ENCODE peak calls at places on chromosomes 13 and 19, in six cellular contexts. N is GM23338, D is OCI-LY7, O is AG04450, G is A549, Z is PC-3. T is an unnamed sample.

GRCh38 chr13:18971576-18972219 is 209.9 kb downstream of the TUBA3C start:
- DNase-seq in N (no peak), O (no peak), D (no peak), G (no peak), Z (no peak), T (no peak)

GRCh38 chr19:16627194-16627927 is 643 bp downstream of the MED26 start:
- DNase-seq in N (no peak), O (no peak), D (peak; percentile 69), G (no peak), Z (no peak), T (peak; percentile 25)

GRCh38 chr13:79662882-79663281 is 181.9 kb downstream of the NDFIP2 start:
- DNase-seq in O (no peak), G (peak; percentile 12), N (peak; percentile 11), Z (peak; percentile 19), D (no peak), T (no peak)

GRCh38 chr13:96218475-96218874 is 128.6 kb downstream of the HS6ST3 start:
- DNase-seq in Z (no peak), G (no peak), D (no peak), O (no peak), N (no peak), T (no peak)

GRCh38 chr13:66673401-66673800 is 556.7 kb downstream of the PCDH9 start:
- DNase-seq in Z (no peak), D (no peak), G (peak; percentile 23), N (no peak), O (peak; percentile 32), T (no peak)

GRCh38 chr13:29546662-29547061 is 48.8 kb downstream of the SLC7A1 start:
- DNase-seq in N (no peak), G (no peak), O (no peak), D (no peak), Z (no peak), T (no peak)

GRCh38 chr13:107765724-107766436 is 449.5 kb downstream of the LIG4 start:
- DNase-seq in D (no peak), G (no peak), O (no peak), N (no peak), Z (peak; percentile 47), T (no peak)

GRCh38 chr13:95124959-95125358 is 176.3 kb downstream of the ABCC4 start:
- DNase-seq in O (no peak), N (no peak), D (no peak), Z (peak; percentile 30), G (no peak), T (no peak)

GRCh38 chr13:107866007-107866665 is 349.2 kb downstream of the LIG4 start:
- DNase-seq in N (peak; percentile 63), Z (peak; percentile 43), O (no peak), G (peak; percentile 5), D (no peak), T (no peak)

GRCh38 chr19:47093254-47093653 is 20.3 kb downstream of the ZC3H4 start:
- DNase-seq in G (no peak), O (no peak), D (no peak), Z (no peak), N (no peak), T (no peak)

GRCh38 chr19:30074096-30074495 is 132.1 kb downstream of the URI1 start:
- DNase-seq in D (no peak), Z (no peak), G (no peak), N (no peak), O (no peak), T (no peak)

GRCh38 chr13:103835052-103835451 is 768.8 kb upstream of the SLC10A2 start:
- DNase-seq in G (no peak), N (no peak), O (no peak), D (no peak), Z (no peak), T (no peak)

GRCh38 chr19:16025108-16026101 is 50.9 kb upstream of the TPM4 start:
- DNase-seq in D (peak; percentile 22), Z (peak; percentile 71), N (peak; percentile 52), G (peak; percentile 64), O (peak; percentile 16), T (peak; percentile 70)

GRCh38 chr19:10398819-10399218 is 4.5 kb downstream of the CDC37 start:
- DNase-seq in G (no peak), O (no peak), D (no peak), Z (no peak), N (no peak), T (no peak)

GRCh38 chr13:42396501-42396900 is 124.5 kb downstream of the AKAP11 start:
- DNase-seq in D (no peak), O (no peak), Z (peak; percentile 7), N (no peak), G (no peak), T (no peak)

GRCh38 chr13:109312399-109312798 is 474.0 kb downstream of the IRS2 start:
- DNase-seq in D (no peak), G (no peak), N (no peak), O (no peak), Z (no peak), T (no peak)

GRCh38 chr13:114020750-114021463 is 47.0 kb upstream of the C13orf46 start:
- DNase-seq in D (peak; percentile 42), G (no peak), O (no peak), N (no peak), Z (no peak), T (no peak)

GRCh38 chr13:68439821-68440220 is 1209.7 kb upstream of the PCDH9 start:
- DNase-seq in D (no peak), N (no peak), G (peak; percentile 3), Z (peak; percentile 85), O (no peak), T (peak; percentile 22)

GRCh38 chr13:67296511-67296910 is 66.4 kb upstream of the PCDH9 start:
- DNase-seq in O (no peak), D (no peak), G (no peak), Z (peak; percentile 43), N (no peak), T (no peak)

DNA sequence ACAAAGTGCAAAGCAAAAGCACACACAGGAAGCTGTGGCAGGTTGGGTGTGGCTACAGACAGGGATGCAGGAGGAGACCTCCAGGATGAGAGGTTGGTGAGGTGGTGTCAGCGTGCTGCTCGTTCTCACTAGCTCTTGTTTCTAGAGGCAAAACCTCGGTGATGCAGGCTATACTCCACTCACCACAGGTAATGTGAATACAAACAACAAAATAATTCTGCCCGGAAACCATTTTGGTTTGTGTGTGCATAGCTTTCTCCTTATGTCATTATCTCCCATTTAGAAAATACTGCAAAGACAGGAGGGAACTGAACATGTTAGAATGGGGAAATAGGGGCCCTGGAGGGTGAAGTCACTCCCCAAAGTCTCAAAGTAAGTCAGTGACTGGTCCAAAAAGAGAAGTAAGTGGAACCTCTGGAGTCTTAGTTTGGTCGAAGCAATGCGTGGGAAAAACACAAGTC is 9.4 kb downstream of the LCP1 start:
- DNase-seq in Z (no peak), N (no peak), G (no peak), D (peak; percentile 52), O (no peak), T (no peak)
- H3K27ac ChIP-seq in Z (no peak overlapping the region), N (no peak overlapping the region), G (no peak overlapping the region), D (peak overlapping the region; percentile 92), O (no peak overlapping the region), T (no peak overlapping the region)

DNA sequence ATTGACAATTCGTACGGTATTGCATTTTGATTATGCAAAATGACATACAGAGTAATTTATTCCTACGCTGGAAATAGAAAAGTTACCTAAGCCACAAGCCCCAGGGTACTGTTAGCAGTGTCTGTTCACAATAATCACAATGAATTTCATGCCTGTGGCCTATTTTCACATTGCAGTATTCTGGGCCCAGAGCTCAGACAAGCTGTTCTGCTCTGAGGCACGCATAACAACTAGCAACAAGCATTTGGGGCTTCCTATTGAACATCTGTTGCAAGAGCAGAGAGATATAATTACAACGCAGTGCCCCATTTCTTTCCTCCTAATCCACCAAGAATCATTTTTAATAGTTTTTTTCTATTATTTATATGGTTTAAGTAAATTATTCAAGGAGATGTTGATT is 158.9 kb upstream of the SGCG start:
- DNase-seq in G (no peak), Z (no peak), D (no peak), N (no peak), O (no peak), T (no peak)
- TF ChIP-seq CTCF in G (no peak), Z (no peak), D (no peak), N (no peak), O (no peak), T (no peak)

GRCh38 chr19:54341295-54341694 is 2.3 kb upstream of the LILRA4 start:
- DNase-seq in Z (no peak), O (no peak), G (no peak), D (no peak), N (peak; percentile 38), T (no peak)
- H3K27ac ChIP-seq in Z (no peak overlapping the region), O (no peak overlapping the region), G (no peak overlapping the region), D (no peak overlapping the region), N (no peak overlapping the region), T (no peak overlapping the region)

GRCh38 chr19:17788632-17789031 is 6.3 kb upstream of the B3GNT3 start:
- DNase-seq in O (no peak), N (no peak), G (no peak), D (no peak), Z (no peak), T (no peak)
- TF ChIP-seq CTCF in O (no peak), N (no peak), G (no peak), D (no peak), Z (no peak), T (no peak)

GRCh38 chr13:90933097-90933826 is 414.2 kb upstream of the MIR17HG start:
- DNase-seq in G (no peak), O (no peak), D (no peak), Z (peak; percentile 50), N (no peak), T (no peak)
- H3K27ac ChIP-seq in G (peak overlapping the region; percentile 57), O (no peak overlapping the region), D (no peak overlapping the region), Z (peak overlapping the region; percentile 61), N (no peak overlapping the region), T (no peak overlapping the region)

GRCh38 chr13:40231311-40231710 is 435.1 kb downstream of the FOXO1 start:
- DNase-seq in D (no peak), Z (no peak), G (no peak), N (no peak), O (no peak), T (no peak)
- TF ChIP-seq CTCF in D (no peak), Z (no peak), G (no peak), N (no peak), O (no peak), T (no peak)

DNA sequence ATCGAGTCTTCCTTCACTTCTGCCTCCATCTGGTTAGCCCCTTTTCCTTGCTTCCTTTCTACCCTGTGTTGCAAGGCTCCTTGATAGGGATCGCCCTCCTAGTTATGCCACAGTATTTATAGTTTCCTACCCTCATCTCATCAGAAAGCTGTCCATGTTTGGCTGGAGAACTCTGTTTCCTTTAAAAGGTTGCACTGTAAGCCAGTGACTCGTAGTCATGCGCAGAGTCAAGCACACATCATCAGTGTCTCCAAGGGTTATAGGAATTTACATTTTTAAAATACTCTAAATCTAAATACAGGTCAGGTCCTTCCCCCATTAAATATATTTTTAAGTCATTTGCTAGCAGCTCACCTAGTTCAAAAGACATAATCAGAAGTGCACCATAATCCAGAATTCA is 81.2 kb downstream of the GPR12 start:
- DNase-seq in O (peak; percentile 24), D (no peak), G (no peak), Z (peak; percentile 10), N (no peak), T (no peak)
- H3K27ac ChIP-seq in O (peak overlapping the region; percentile 57), D (no peak overlapping the region), G (no peak overlapping the region), Z (no peak overlapping the region), N (peak overlapping the region; percentile 50), T (no peak overlapping the region)

GRCh38 chr13:91185294-91185863 is 162.1 kb upstream of the MIR17HG start:
- DNase-seq in Z (peak; percentile 54), D (peak; percentile 44), N (peak; percentile 28), O (no peak), G (peak; percentile 15), T (peak; percentile 8)
- TF ChIP-seq CTCF in Z (peak; percentile 55), D (no peak), N (peak; percentile 59), O (peak; percentile 21), G (peak; percentile 46), T (no peak)